ENCODE peak calls at places on chromosomes 12 and 14, in eight cellular contexts. One of them, this sample, is unnamed.

GRCh38 chr14:67607646-67608045 is 7.6 kb upstream of the PIGH start:
- DNase-seq in neural crest cell: no peak
- DNase-seq in mesothelial cell of epicardium: no peak
- DNase-seq in NCI-H1436: no peak
- DNase-seq in HuH-7.5: no peak
- DNase-seq in WTC11: no peak
- DNase-seq in NCI-H1105 treated with DMSO at 0.1 percent for 48 hours: no peak
- DNase-seq in NCI-H2081: no peak
- DNase-seq in this sample: no peak

GRCh38 chr12:57110189-57111045 is 745 bp downstream of the STAT6 start:
- DNase-seq in neural crest cell: peak
- DNase-seq in mesothelial cell of epicardium: no peak
- DNase-seq in NCI-H1436: peak
- DNase-seq in HuH-7.5: no peak
- DNase-seq in WTC11: peak
- DNase-seq in NCI-H1105 treated with DMSO at 0.1 percent for 48 hours: no peak
- DNase-seq in NCI-H2081: no peak
- DNase-seq in this sample: no peak

GRCh38 chr12:127174881-127175280 is 1092.1 kb upstream of the TMEM132C start:
- DNase-seq in neural crest cell: no peak
- DNase-seq in mesothelial cell of epicardium: no peak
- DNase-seq in NCI-H1436: no peak
- DNase-seq in HuH-7.5: no peak
- DNase-seq in WTC11: no peak
- DNase-seq in NCI-H1105 treated with DMSO at 0.1 percent for 48 hours: no peak
- DNase-seq in NCI-H2081: no peak
- DNase-seq in this sample: no peak

GRCh38 chr14:99101826-99102461 is 170.1 kb downstream of the BCL11B start:
- DNase-seq in neural crest cell: no peak
- DNase-seq in mesothelial cell of epicardium: no peak
- DNase-seq in NCI-H1436: no peak
- DNase-seq in HuH-7.5: no peak
- DNase-seq in WTC11: no peak
- DNase-seq in NCI-H1105 treated with DMSO at 0.1 percent for 48 hours: no peak
- DNase-seq in NCI-H2081: no peak
- DNase-seq in this sample: no peak

GRCh38 chr12:54398995-54399793 is 14.7 kb upstream of the ZNF385A start:
- DNase-seq in neural crest cell: peak
- DNase-seq in mesothelial cell of epicardium: peak
- DNase-seq in NCI-H1436: peak
- DNase-seq in HuH-7.5: peak
- DNase-seq in WTC11: peak
- DNase-seq in NCI-H1105 treated with DMSO at 0.1 percent for 48 hours: peak
- DNase-seq in NCI-H2081: peak
- DNase-seq in this sample: no peak

GRCh38 chr14:88545256-88545655 is 9.6 kb downstream of the PTPN21 start:
- DNase-seq in neural crest cell: no peak
- DNase-seq in mesothelial cell of epicardium: no peak
- DNase-seq in NCI-H1436: no peak
- DNase-seq in HuH-7.5: no peak
- DNase-seq in WTC11: no peak
- DNase-seq in NCI-H1105 treated with DMSO at 0.1 percent for 48 hours: no peak
- DNase-seq in NCI-H2081: no peak
- DNase-seq in this sample: no peak

GRCh38 chr12:65152012-65152411 is 17.4 kb upstream of the LEMD3 start:
- DNase-seq in neural crest cell: no peak
- DNase-seq in mesothelial cell of epicardium: no peak
- DNase-seq in NCI-H1436: no peak
- DNase-seq in HuH-7.5: no peak
- DNase-seq in WTC11: no peak
- DNase-seq in NCI-H1105 treated with DMSO at 0.1 percent for 48 hours: no peak
- DNase-seq in NCI-H2081: no peak
- DNase-seq in this sample: no peak

GRCh38 chr12:7289743-7290142 is 14.1 kb upstream of the ACSM4 start:
- DNase-seq in neural crest cell: no peak
- DNase-seq in mesothelial cell of epicardium: no peak
- DNase-seq in NCI-H1436: no peak
- DNase-seq in HuH-7.5: no peak
- DNase-seq in WTC11: no peak
- DNase-seq in NCI-H1105 treated with DMSO at 0.1 percent for 48 hours: no peak
- DNase-seq in NCI-H2081: no peak
- DNase-seq in this sample: no peak

GRCh38 chr12:53560386-53560785 is 53.1 kb upstream of the NPFF start:
- DNase-seq in neural crest cell: no peak
- DNase-seq in mesothelial cell of epicardium: no peak
- DNase-seq in NCI-H1436: no peak
- DNase-seq in HuH-7.5: no peak
- DNase-seq in WTC11: no peak
- DNase-seq in NCI-H1105 treated with DMSO at 0.1 percent for 48 hours: no peak
- DNase-seq in NCI-H2081: no peak
- DNase-seq in this sample: peak

GRCh38 chr12:9866786-9867379 is 2.3 kb downstream of the CLEC2B start:
- DNase-seq in neural crest cell: no peak
- DNase-seq in mesothelial cell of epicardium: no peak
- DNase-seq in NCI-H1436: no peak
- DNase-seq in HuH-7.5: no peak
- DNase-seq in WTC11: no peak
- DNase-seq in NCI-H1105 treated with DMSO at 0.1 percent for 48 hours: no peak
- DNase-seq in NCI-H2081: no peak
- DNase-seq in this sample: no peak

GRCh38 chr14:102772781-102773570 is 4.3 kb upstream of the TRAF3 start:
- DNase-seq in neural crest cell: no peak
- DNase-seq in mesothelial cell of epicardium: no peak
- DNase-seq in NCI-H1436: no peak
- DNase-seq in HuH-7.5: no peak
- DNase-seq in WTC11: peak
- DNase-seq in NCI-H1105 treated with DMSO at 0.1 percent for 48 hours: no peak
- DNase-seq in NCI-H2081: no peak
- DNase-seq in this sample: no peak

GRCh38 chr12:118033902-118034301 is 17.4 kb downstream of the RFC5 start:
- DNase-seq in neural crest cell: no peak
- DNase-seq in mesothelial cell of epicardium: no peak
- DNase-seq in NCI-H1436: no peak
- DNase-seq in HuH-7.5: no peak
- DNase-seq in WTC11: no peak
- DNase-seq in NCI-H1105 treated with DMSO at 0.1 percent for 48 hours: no peak
- DNase-seq in NCI-H2081: no peak
- DNase-seq in this sample: no peak

GRCh38 chr12:121132601-121133481 is at the start of gene P2RX7:
- DNase-seq in neural crest cell: no peak
- DNase-seq in mesothelial cell of epicardium: no peak
- DNase-seq in NCI-H1436: peak
- DNase-seq in HuH-7.5: no peak
- DNase-seq in WTC11: peak
- DNase-seq in NCI-H1105 treated with DMSO at 0.1 percent for 48 hours: peak
- DNase-seq in NCI-H2081: peak
- DNase-seq in this sample: no peak

GRCh38 chr12:115185529-115185928 is 501.6 kb upstream of the TBX3 start:
- DNase-seq in neural crest cell: no peak
- DNase-seq in mesothelial cell of epicardium: no peak
- DNase-seq in NCI-H1436: no peak
- DNase-seq in HuH-7.5: no peak
- DNase-seq in WTC11: no peak
- DNase-seq in NCI-H1105 treated with DMSO at 0.1 percent for 48 hours: no peak
- DNase-seq in NCI-H2081: no peak
- DNase-seq in this sample: no peak